ENCODE peak calls at places on chromosomes 6 and 20, in six cellular contexts. U, W, I, S, F and Q are unnamed samples.

GRCh38 chr6:77397561-77397960 is 65.7 kb downstream of the HTR1B start:
- DNase-seq in U (no peak), W (no peak), I (no peak), S (no peak), F (no peak), Q (no peak)

GRCh38 chr20:16061394-16061793 is 511.9 kb downstream of the KIF16B start:
- DNase-seq in U (no peak), W (no peak), I (no peak), S (no peak), F (peak), Q (no peak)

GRCh38 chr6:148657053-148657452 is 89.8 kb upstream of the UST start:
- DNase-seq in U (no peak), W (no peak), I (no peak), S (no peak), F (no peak), Q (no peak)

GRCh38 chr6:18121580-18122127 is 823 bp downstream of the NHLRC1 start:
- DNase-seq in U (no peak), W (no peak), I (peak), S (no peak), F (no peak), Q (no peak)

GRCh38 chr6:16409531-16410441 is 171.4 kb downstream of the GMPR start:
- DNase-seq in U (peak), W (peak), I (no peak), S (no peak), F (peak), Q (peak)

GRCh38 chr20:32917191-32917950 is 58.6 kb downstream of the EFCAB8 start:
- DNase-seq in U (no peak), W (no peak), I (no peak), S (no peak), F (no peak), Q (no peak)

GRCh38 chr6:21157186-21157929 is 436.2 kb upstream of the SOX4 start:
- DNase-seq in U (no peak), W (no peak), I (no peak), S (no peak), F (no peak), Q (no peak)

GRCh38 chr20:38649275-38649891 is 47.8 kb downstream of the ARHGAP40 start:
- DNase-seq in U (no peak), W (no peak), I (no peak), S (no peak), F (peak), Q (no peak)

GRCh38 chr20:41587956-41588355 is 30.2 kb downstream of the CHD6 start:
- DNase-seq in U (no peak), W (no peak), I (no peak), S (no peak), F (no peak), Q (peak)

GRCh38 chr6:153442096-153442495 is 311.0 kb upstream of the RGS17 start:
- DNase-seq in U (no peak), W (no peak), I (no peak), S (no peak), F (no peak), Q (no peak)
- TF ChIP-seq CTCF in U (no peak), W (no peak), I (no peak), S (no peak), F (no peak), Q (no peak)

GRCh38 chr20:63006611-63007471 is at the start of gene BHLHE23:
- DNase-seq in U (no peak), W (no peak), I (peak), S (no peak), F (no peak), Q (no peak)
- H3K4me3 ChIP-seq in U (no peak), W (no peak), I (no peak), S (no peak), F (peak), Q (no peak)

DNA sequence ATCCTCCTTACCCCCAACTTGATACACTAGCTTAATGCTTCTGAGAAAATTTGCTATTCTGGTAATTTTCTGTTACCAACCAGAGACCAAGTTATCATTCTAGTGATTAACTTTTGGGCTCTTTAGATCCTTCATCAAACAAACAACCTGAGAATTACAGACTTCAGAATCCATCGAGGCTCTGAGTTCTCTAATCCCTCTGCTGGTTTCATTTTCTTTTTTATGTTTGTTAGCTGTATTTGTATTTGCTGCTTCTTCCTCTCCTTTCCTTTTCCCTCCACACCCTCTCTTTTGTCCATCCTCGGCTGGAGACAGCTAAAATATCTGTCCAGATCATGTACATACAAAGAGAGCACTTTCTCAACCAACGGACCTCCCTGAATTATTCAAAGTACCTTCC is 98.7 kb upstream of the RIPOR2 start:
- DNase-seq in U (no peak), W (no peak), I (no peak), S (no peak), F (no peak), Q (no peak)
- TF ChIP-seq CTCF in U (no peak), W (no peak), I (no peak), S (no peak), F (no peak), Q (no peak)

GRCh38 chr6:6590530-6590929 is 2.0 kb downstream of the LY86 start:
- DNase-seq in U (no peak), W (no peak), I (no peak), S (no peak), F (no peak), Q (no peak)

GRCh38 chr6:6595025-6595424 is 6.5 kb downstream of the LY86 start:
- DNase-seq in U (no peak), W (no peak), I (no peak), S (no peak), F (no peak), Q (no peak)

GRCh38 chr6:6591778-6592388 is 3.4 kb downstream of the LY86 start:
- DNase-seq in U (no peak), W (peak), I (no peak), S (peak), F (no peak), Q (no peak)

GRCh38 chr6:6593876-6594275 is 5.4 kb downstream of the LY86 start:
- DNase-seq in U (no peak), W (no peak), I (no peak), S (no peak), F (no peak), Q (no peak)

DNA sequence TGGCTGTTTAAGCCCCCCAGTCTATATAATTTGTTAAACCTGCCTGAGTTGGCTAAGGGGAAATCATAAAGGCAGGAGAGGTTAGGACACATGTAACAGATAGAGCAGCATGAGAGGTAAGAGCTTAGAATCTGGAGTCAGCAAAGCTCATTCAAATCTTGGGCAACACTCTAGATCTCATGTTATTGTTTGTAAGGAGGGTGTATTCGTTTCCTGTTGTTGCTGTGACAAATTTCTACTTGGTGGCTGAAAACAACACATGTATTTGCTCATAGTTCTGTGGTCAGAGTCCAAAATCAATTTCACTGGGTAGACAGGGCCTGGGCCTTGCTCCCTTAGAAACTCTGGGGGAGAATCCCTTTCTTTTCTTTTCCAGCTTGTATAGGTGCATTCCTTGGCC is 4.3 kb downstream of the LY86 start:
- DNase-seq in U (no peak), W (no peak), I (no peak), S (no peak), F (no peak), Q (no peak)
- H3K4me3 ChIP-seq in U (no peak), W (no peak), I (no peak), S (no peak), F (no peak), Q (no peak)